ENCODE peak calls at places on chromosome 10, in six cellular contexts. C, U, K, D, E and V are unnamed samples.

GRCh38 chr10:96863922-96864543 is 31.9 kb downstream of the LCOR start:
- DNase-seq in E (peak; percentile 34), U (peak; percentile 7), K (no peak), D (no peak), C (peak; percentile 14), V (no peak)

GRCh38 chr10:59895629-59896116 is 10.7 kb downstream of the CCDC6 start:
- DNase-seq in U (no peak), E (no peak), C (no peak), K (no peak), D (peak; percentile 73), V (peak; percentile 51)

GRCh38 chr10:73079779-73080178 is 16.9 kb downstream of the P4HA1 start:
- DNase-seq in C (no peak), U (no peak), E (no peak), D (no peak), K (no peak), V (no peak)

GRCh38 chr10:69736866-69737641 is 64.7 kb upstream of the COL13A1 start:
- DNase-seq in D (no peak), U (no peak), C (no peak), K (no peak), E (no peak), V (no peak)

GRCh38 chr10:33801705-33802104 is 467.2 kb upstream of the NRP1 start:
- DNase-seq in K (no peak), C (no peak), D (no peak), E (no peak), U (peak; percentile 23), V (no peak)

GRCh38 chr10:122164028-122164601 is 107.0 kb upstream of the BTBD16 start:
- DNase-seq in C (no peak), U (no peak), D (peak; percentile 47), K (no peak), E (no peak), V (no peak)

GRCh38 chr10:61992683-61993629 is 91.5 kb downstream of the ARID5B start:
- DNase-seq in E (peak; percentile 90), D (peak; percentile 71), C (no peak), K (peak; percentile 70), U (peak; percentile 44), V (no peak)

GRCh38 chr10:103241262-103242011 is 4.2 kb upstream of the RPEL1 start:
- DNase-seq in D (peak; percentile 77), U (peak; percentile 82), E (peak; percentile 25), K (no peak), C (no peak), V (peak; percentile 83)